ENCODE peak calls at places on chromosomes 4 and X, in seven cellular contexts. C is A673, E is tibial nerve, X is spleen, V is mammary epithelial cell, B is testis, M is HL-60. G is an unnamed sample.

GRCh38 chr4:16227462-16227868 is 1.2 kb upstream of the TAPT1 start:
- DNase-seq in E (peak; percentile 26), M (no peak), B (peak; percentile 71), V (peak; percentile 9), C (peak; percentile 42), X (peak; percentile 82), G (no peak)

GRCh38 chrX:35625714-35626113 is 172.4 kb upstream of the MAGEB16 start:
- DNase-seq in C (no peak), E (no peak), V (no peak), B (peak; percentile 79), X (no peak), M (no peak), G (no peak)

GRCh38 chrX:48021026-48021900 is 14.5 kb downstream of the SPACA5 start:
- DNase-seq in V (peak; percentile 76), E (peak; percentile 71), X (peak; percentile 85), C (peak; percentile 86), M (no peak), B (peak; percentile 85), G (peak; percentile 52)

GRCh38 chrX:108590496-108590895 is 145.9 kb downstream of the IRS4 start:
- DNase-seq in M (no peak), C (peak; percentile 20), B (no peak), X (no peak), E (no peak), V (no peak), G (no peak)

GRCh38 chrX:40012039-40012799 is 85.5 kb downstream of the BCOR start:
- DNase-seq in C (no peak), B (no peak), E (peak; percentile 24), M (no peak), X (peak; percentile 77), V (no peak), G (peak; percentile 18)

GRCh38 chr4:188430384-188430783 is 291.1 kb downstream of the TRIML1 start:
- DNase-seq in M (no peak), X (no peak), E (no peak), V (no peak), C (no peak), B (no peak), G (no peak)

GRCh38 chr4:153591441-153591840 is 92.6 kb upstream of the TLR2 start:
- DNase-seq in V (no peak), B (no peak), M (no peak), E (no peak), X (no peak), C (no peak), G (no peak)

GRCh38 chrX:104877504-104877903 is 311.5 kb downstream of the IL1RAPL2 start:
- DNase-seq in X (no peak), C (no peak), B (no peak), M (no peak), V (no peak), E (no peak), G (no peak)

GRCh38 chrX:150150081-150150779 is 211.9 kb upstream of the EOLA2 start:
- DNase-seq in B (no peak), C (no peak), X (no peak), M (no peak), V (no peak), E (no peak), G (no peak)

GRCh38 chr4:149031399-149031798 is 589.2 kb upstream of the NR3C2 start:
- DNase-seq in V (peak; percentile 11), M (no peak), X (no peak), E (no peak), B (peak; percentile 27), C (peak; percentile 52), G (peak; percentile 4)

GRCh38 chrX:4263005-4263404 is 549.6 kb upstream of the PRKX start:
- DNase-seq in X (no peak), B (no peak), M (no peak), C (peak; percentile 73), V (no peak), E (no peak), G (no peak)

GRCh38 chr4:7960790-7961655 is 21.4 kb upstream of the AFAP1 start:
- DNase-seq in C (peak; percentile 92), X (no peak), M (no peak), B (peak; percentile 31), E (no peak), V (peak; percentile 98), G (peak; percentile 75)

GRCh38 chrX:135596495-135596894 is 76.0 kb downstream of the INTS6L start:
- DNase-seq in M (peak; percentile 11), E (no peak), B (peak; percentile 58), X (peak; percentile 77), V (peak; percentile 25), C (peak; percentile 61), G (peak; percentile 0)

GRCh38 chr4:13328591-13328990 is 155.5 kb downstream of the RAB28 start:
- DNase-seq in V (peak; percentile 70), X (no peak), B (no peak), M (no peak), E (no peak), C (no peak), G (no peak)

GRCh38 chr4:56757270-56757746 is 64.2 kb downstream of the SPINK2 start:
- DNase-seq in C (no peak), X (peak; percentile 86), B (no peak), M (no peak), V (peak; percentile 30), E (no peak), G (peak; percentile 49)

GRCh38 chrX:98731821-98732220 is 1678.3 kb downstream of the PCDH19 start:
- DNase-seq in V (no peak), C (no peak), B (no peak), M (no peak), X (no peak), E (no peak), G (no peak)

GRCh38 chr4:82893942-82894341 is 3.0 kb upstream of the SEC31A start:
- DNase-seq in V (no peak), E (no peak), B (no peak), C (no peak), X (no peak), M (no peak), G (no peak)

GRCh38 chr4:158461336-158461735 is 60.3 kb upstream of the RXFP1 start:
- DNase-seq in C (no peak), M (no peak), X (no peak), V (peak; percentile 84), E (no peak), B (no peak), G (peak; percentile 17)

GRCh38 chr4:88415982-88416381 is 37.3 kb downstream of the HERC6 start:
- DNase-seq in E (no peak), M (no peak), C (no peak), V (no peak), B (no peak), X (no peak), G (no peak)

GRCh38 chr4:1009647-1010521 is 1.5 kb upstream of the FGFRL1 start:
- DNase-seq in E (peak; percentile 54), V (peak; percentile 38), M (no peak), X (peak; percentile 95), C (peak; percentile 66), B (peak; percentile 74), G (peak; percentile 63)

GRCh38 chr4:1011022-1011694 is at the start of gene FGFRL1:
- DNase-seq in E (peak; percentile 83), B (peak; percentile 88), V (peak; percentile 86), X (peak; percentile 96), C (peak; percentile 94), M (peak; percentile 67), G (peak; percentile 85)

GRCh38 chr4:1010522-1011021 is 854 bp upstream of the FGFRL1 start:
- DNase-seq in E (peak; percentile 67), V (peak; percentile 93), M (peak; percentile 90), B (peak; percentile 48), C (peak; percentile 65), X (peak; percentile 91), G (peak; percentile 65)

GRCh38 chr4:1006856-1007255 is 4.6 kb upstream of the FGFRL1 start:
- DNase-seq in C (no peak), V (no peak), E (no peak), X (no peak), B (no peak), M (no peak), G (no peak)

DNA sequence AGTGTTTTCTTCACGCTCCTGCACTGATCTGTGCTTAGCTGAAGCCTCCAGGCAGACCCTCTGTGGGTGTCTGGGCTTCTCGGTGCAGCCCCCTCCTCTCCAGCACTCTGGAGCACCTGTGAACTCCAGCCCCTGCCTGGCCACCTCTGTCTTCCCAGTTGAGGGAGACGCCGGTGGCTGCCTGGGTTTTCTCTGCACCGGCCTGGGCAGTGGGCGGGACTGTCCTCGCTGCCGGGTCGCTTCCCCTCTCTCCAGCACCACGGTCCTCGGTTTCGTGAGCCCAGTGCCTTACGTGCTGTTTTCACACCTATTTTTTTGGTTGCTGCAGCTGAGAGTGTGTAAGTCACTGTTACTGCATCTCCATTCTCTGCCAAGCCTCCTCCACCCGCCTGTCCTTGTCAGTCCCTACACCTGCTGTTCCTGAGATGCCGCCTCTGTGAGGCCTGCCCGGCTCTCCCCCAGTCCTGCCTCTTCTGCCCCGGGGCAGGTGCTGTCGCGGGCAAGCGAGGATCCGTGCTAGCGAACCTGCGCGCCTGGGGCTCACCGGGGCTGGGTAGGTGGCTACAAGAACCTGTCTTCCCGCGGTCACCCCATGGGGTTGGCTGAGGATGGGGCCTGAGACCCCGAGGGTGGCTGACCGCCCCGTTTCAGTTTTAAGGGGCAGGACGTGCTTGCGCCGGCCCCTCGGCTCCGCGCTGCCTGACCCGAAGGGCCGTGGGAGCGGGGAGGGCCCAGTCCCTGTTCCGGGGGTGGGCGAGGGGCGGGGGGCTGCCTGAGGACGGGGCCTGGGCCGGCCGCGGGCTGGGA is 2.4 kb upstream of the FGFRL1 start:
- DNase-seq in C (no peak), V (peak; percentile 17), E (no peak), M (no peak), X (peak; percentile 93), B (no peak), G (no peak)
- TF ChIP-seq CTCF in C (no peak), V (no peak), E (no peak), M (no peak), X (no peak), B (no peak), G (no peak)

DNA sequence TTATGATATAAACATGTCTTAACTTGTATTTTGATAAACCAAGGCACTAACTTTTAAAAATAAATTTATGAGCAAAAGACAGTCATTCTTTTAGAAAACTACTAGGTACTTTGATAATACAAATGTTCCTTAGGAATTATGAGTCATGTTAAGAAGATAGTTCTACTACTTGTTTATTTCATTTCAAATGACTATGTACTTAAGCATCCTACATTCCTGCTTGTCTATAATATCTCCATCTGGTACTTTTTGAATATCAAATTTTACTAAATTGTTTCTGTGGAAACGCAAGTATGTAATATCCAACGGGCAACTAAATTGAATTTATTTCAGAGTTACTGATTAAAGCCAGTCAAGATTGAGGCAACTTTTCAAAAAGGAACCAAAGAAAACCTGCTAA is 61.8 kb downstream of the CAMK2D start:
- DNase-seq in C (no peak), B (no peak), X (no peak), V (peak; percentile 6), E (no peak), M (no peak), G (no peak)
- H3K27ac ChIP-seq in C (no peak overlapping the region), B (no peak overlapping the region), X (no peak overlapping the region), V (no peak overlapping the region), E (no peak overlapping the region), M (no peak overlapping the region), G (no peak overlapping the region)

DNA sequence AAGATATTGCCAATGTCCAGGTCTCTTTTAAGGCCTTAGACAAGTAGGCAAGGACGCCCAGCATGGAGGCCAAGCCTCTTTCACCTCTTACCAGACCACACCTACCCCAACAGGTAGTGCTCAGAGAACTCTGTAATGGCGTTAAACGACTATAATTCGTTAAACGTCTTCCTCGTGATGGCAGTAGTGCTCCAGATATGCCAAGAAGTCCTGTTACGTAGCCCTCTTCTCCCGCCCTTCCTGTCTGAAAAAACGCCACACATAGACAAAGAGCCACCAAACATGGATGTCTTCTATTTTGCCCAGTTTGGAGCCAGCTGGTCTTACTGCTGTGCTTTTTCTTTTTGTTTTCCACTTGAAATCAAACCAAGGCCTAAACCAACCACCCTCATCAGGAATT is 190.7 kb downstream of the OR13H1 start:
- DNase-seq in V (peak; percentile 36), B (no peak), X (no peak), M (no peak), C (no peak), E (no peak), G (no peak)
- TF ChIP-seq CTCF in V (peak; percentile 16), B (no peak), X (no peak), M (no peak), C (no peak), E (peak; percentile 19), G (no peak)

GRCh38 chr4:125456075-125456474 is 141.3 kb downstream of the FAT4 start:
- DNase-seq in C (no peak), M (no peak), E (no peak), X (no peak), B (no peak), V (no peak), G (no peak)
- H3K27ac ChIP-seq in C (no peak overlapping the region), M (no peak overlapping the region), E (no peak overlapping the region), X (no peak overlapping the region), B (no peak overlapping the region), V (no peak overlapping the region), G (no peak overlapping the region)

G was measured in RWPE1.